ENCODE peak calls at places on chromosomes 12 and 14, in nine cellular contexts. N, K, T, R, D, H, F, O and W are unnamed samples.

GRCh38 chr12:117724545-117724944 is 244.2 kb downstream of the KSR2 start:
- DNase-seq in N (peak), K (no peak), T (no peak), R (no peak), D (no peak), H (no peak), F (no peak), O (no peak), W (no peak)

GRCh38 chr12:65673732-65674131 is 150.6 kb upstream of the HMGA2 start:
- DNase-seq in N (peak), K (no peak), T (no peak), R (peak), D (no peak), H (no peak), F (no peak), O (no peak), W (no peak)

GRCh38 chr12:103986823-103987222 is 21.2 kb downstream of the TDG start:
- DNase-seq in N (peak), K (no peak), T (no peak), R (peak), D (no peak), H (no peak), F (no peak), O (no peak), W (no peak)

GRCh38 chr14:55092326-55092725 is 36.7 kb upstream of the LGALS3 start:
- DNase-seq in N (no peak), K (no peak), T (no peak), R (no peak), D (no peak), H (no peak), F (no peak), O (no peak), W (no peak)

GRCh38 chr12:105107176-105107496 is 395 bp upstream of the WASHC4 start:
- DNase-seq in N (peak), K (no peak), T (no peak), R (peak), D (no peak), H (no peak), F (no peak), O (no peak), W (peak)

GRCh38 chr12:68789144-68789878 is 18.7 kb upstream of the MDM2 start:
- DNase-seq in N (no peak), K (no peak), T (no peak), R (no peak), D (no peak), H (no peak), F (no peak), O (no peak), W (no peak)

GRCh38 chr12:115375188-115375991 is 691.4 kb upstream of the TBX3 start:
- DNase-seq in N (peak), K (no peak), T (no peak), R (peak), D (no peak), H (no peak), F (no peak), O (no peak), W (no peak)

GRCh38 chr12:105840384-105840783 is 298.4 kb downstream of the NUAK1 start:
- DNase-seq in N (no peak), K (no peak), T (peak), R (no peak), D (no peak), H (no peak), F (no peak), O (no peak), W (peak)

GRCh38 chr14:105528197-105528858 is 1.9 kb downstream of the TMEM121 start:
- DNase-seq in N (peak), K (peak), T (peak), R (peak), D (peak), H (peak), F (peak), O (peak), W (peak)

GRCh38 chr12:32139064-32139421 is 32.4 kb downstream of the BICD1 start:
- DNase-seq in N (peak), K (no peak), T (no peak), R (peak), D (no peak), H (no peak), F (no peak), O (no peak), W (no peak)

GRCh38 chr14:41230683-41231082 is 376.0 kb upstream of the LRFN5 start:
- DNase-seq in N (no peak), K (no peak), T (no peak), R (no peak), D (no peak), H (no peak), F (no peak), O (no peak), W (no peak)

GRCh38 chr12:126907900-126908764 is 1358.8 kb upstream of the TMEM132C start:
- DNase-seq in N (no peak), K (no peak), T (no peak), R (no peak), D (no peak), H (no peak), F (no peak), O (no peak), W (no peak)

GRCh38 chr12:18863769-18864500 is 126.0 kb downstream of the CAPZA3 start:
- DNase-seq in N (no peak), K (no peak), T (no peak), R (no peak), D (no peak), H (no peak), F (no peak), O (no peak), W (no peak)

GRCh38 chr12:1984759-1985158 is 19.5 kb downstream of the DCP1B start:
- DNase-seq in N (no peak), K (no peak), T (no peak), R (no peak), D (no peak), H (no peak), F (no peak), O (no peak), W (no peak)

GRCh38 chr12:47867496-47867941 is 37.3 kb downstream of the VDR start:
- DNase-seq in N (peak), K (no peak), T (no peak), R (peak), D (no peak), H (no peak), F (no peak), O (peak), W (no peak)

GRCh38 chr12:1691123-1692007 is 495 bp downstream of the ADIPOR2 start:
- DNase-seq in N (peak), K (peak), T (peak), R (no peak), D (no peak), H (peak), F (no peak), O (no peak), W (no peak)

GRCh38 chr12:22437031-22437806 is 102.7 kb upstream of the ST8SIA1 start:
- DNase-seq in N (no peak), K (no peak), T (no peak), R (no peak), D (no peak), H (no peak), F (no peak), O (no peak), W (no peak)

GRCh38 chr12:46266382-46266791 is 2.5 kb downstream of the SLC38A1 start:
- DNase-seq in N (peak), K (no peak), T (no peak), R (peak), D (no peak), H (peak), F (no peak), O (no peak), W (no peak)

GRCh38 chr12:46908236-46908935 is 82.6 kb upstream of the SLC38A4 start:
- DNase-seq in N (peak), K (no peak), T (no peak), R (peak), D (no peak), H (no peak), F (no peak), O (no peak), W (no peak)

GRCh38 chr12:43337571-43338497 is 214.2 kb downstream of the ADAMTS20 start:
- DNase-seq in N (peak), K (no peak), T (no peak), R (no peak), D (no peak), H (no peak), F (no peak), O (no peak), W (no peak)

GRCh38 chr14:96888593-96888992 is 91.4 kb downstream of the VRK1 start:
- DNase-seq in N (peak), K (no peak), T (no peak), R (no peak), D (no peak), H (no peak), F (no peak), O (no peak), W (no peak)

GRCh38 chr14:69547701-69548348 is 26.8 kb downstream of the CCDC177 start:
- DNase-seq in N (peak), K (peak), T (peak), R (peak), D (no peak), H (no peak), F (no peak), O (no peak), W (peak)

GRCh38 chr12:131106542-131106941 is 152.8 kb downstream of the ADGRD1 start:
- DNase-seq in N (no peak), K (no peak), T (no peak), R (no peak), D (no peak), H (no peak), F (no peak), O (no peak), W (no peak)

GRCh38 chr14:100708349-100709217 is 18.1 kb upstream of the DLK1 start:
- DNase-seq in N (peak), K (no peak), T (peak), R (peak), D (no peak), H (no peak), F (no peak), O (peak), W (no peak)

GRCh38 chr12:120013659-120014380 is 24.8 kb downstream of the BICDL1 start:
- DNase-seq in N (no peak), K (no peak), T (no peak), R (no peak), D (no peak), H (peak), F (no peak), O (no peak), W (no peak)

GRCh38 chr12:91877022-91877421 is 268.6 kb downstream of the BTG1 start:
- DNase-seq in N (peak), K (no peak), T (peak), R (peak), D (no peak), H (peak), F (peak), O (peak), W (no peak)

GRCh38 chr14:106378191-106378590 is 851.8 kb downstream of the TMEM121 start:
- DNase-seq in N (no peak), K (no peak), T (no peak), R (no peak), D (no peak), H (no peak), F (no peak), O (no peak), W (no peak)

GRCh38 chr12:23542187-23542586 is 407.3 kb downstream of the SOX5 start:
- DNase-seq in N (no peak), K (no peak), T (no peak), R (no peak), D (no peak), H (no peak), F (no peak), O (no peak), W (no peak)

GRCh38 chr12:38138225-38139221 is 178.1 kb upstream of the ALG10B start:
- DNase-seq in N (peak), K (peak), T (peak), R (peak), D (peak), H (peak), F (peak), O (no peak), W (peak)

GRCh38 chr12:83470749-83471148 is 784.0 kb downstream of the TMTC2 start:
- DNase-seq in N (no peak), K (no peak), T (no peak), R (no peak), D (no peak), H (no peak), F (no peak), O (no peak), W (no peak)

GRCh38 chr12:103913100-103913499 is 17.1 kb upstream of the HSP90B1 start:
- DNase-seq in N (no peak), K (no peak), T (no peak), R (no peak), D (no peak), H (no peak), F (no peak), O (no peak), W (no peak)

GRCh38 chr14:60984225-60984624 is 3.2 kb downstream of the SLC38A6 start:
- DNase-seq in N (no peak), K (no peak), T (no peak), R (no peak), D (no peak), H (no peak), F (no peak), O (no peak), W (no peak)

GRCh38 chr12:121532503-121533390 is 48.1 kb downstream of the KDM2B start:
- DNase-seq in N (no peak), K (no peak), T (no peak), R (peak), D (no peak), H (no peak), F (no peak), O (no peak), W (no peak)

GRCh38 chr14:33916663-33917565 is 34.0 kb downstream of the EGLN3 start:
- DNase-seq in N (peak), K (no peak), T (no peak), R (peak), D (no peak), H (no peak), F (no peak), O (no peak), W (no peak)